ENCODE peak calls at places on chromosomes 5 and 9, in eight cellular contexts. One of them, this sample, is unnamed.

GRCh38 chr5:173016621-173017046 is 33.1 kb downstream of the ATP6V0E1 start:
- DNase-seq in Peyer's patch: no peak
- DNase-seq in psoas muscle: no peak
- DNase-seq in fibroblast of lung: peak
- DNase-seq in body of pancreas: peak
- DNase-seq in A673: no peak
- DNase-seq in HFFc6: peak
- DNase-seq in glutamatergic neuron: no peak
- DNase-seq in this sample: no peak

GRCh38 chr9:92947268-92948031 is at the start of gene FGD3:
- DNase-seq in psoas muscle: no peak
- DNase-seq in body of pancreas: peak
- DNase-seq in Peyer's patch: no peak
- DNase-seq in A673: peak
- DNase-seq in glutamatergic neuron: peak
- DNase-seq in HFFc6: no peak
- DNase-seq in fibroblast of lung: peak
- DNase-seq in this sample: no peak

GRCh38 chr9:88187631-88188030 is 49.4 kb upstream of the SPATA31C2 start:
- DNase-seq in body of pancreas: no peak
- DNase-seq in A673: peak
- DNase-seq in glutamatergic neuron: no peak
- DNase-seq in Peyer's patch: no peak
- DNase-seq in psoas muscle: no peak
- DNase-seq in HFFc6: peak
- DNase-seq in fibroblast of lung: no peak
- DNase-seq in this sample: no peak

GRCh38 chr9:111529787-111530186 is 4.8 kb downstream of the ZNF483 start:
- DNase-seq in fibroblast of lung: no peak
- DNase-seq in A673: peak
- DNase-seq in glutamatergic neuron: no peak
- DNase-seq in Peyer's patch: no peak
- DNase-seq in psoas muscle: no peak
- DNase-seq in body of pancreas: no peak
- DNase-seq in HFFc6: no peak
- DNase-seq in this sample: no peak

GRCh38 chr5:144003636-144004035 is 166.8 kb downstream of the YIPF5 start:
- DNase-seq in Peyer's patch: no peak
- DNase-seq in psoas muscle: no peak
- DNase-seq in HFFc6: no peak
- DNase-seq in fibroblast of lung: no peak
- DNase-seq in A673: no peak
- DNase-seq in glutamatergic neuron: no peak
- DNase-seq in body of pancreas: no peak
- DNase-seq in this sample: no peak

GRCh38 chr5:18220631-18221030 is 586.4 kb downstream of the TAF11L14 start:
- DNase-seq in glutamatergic neuron: no peak
- DNase-seq in psoas muscle: no peak
- DNase-seq in body of pancreas: no peak
- DNase-seq in HFFc6: no peak
- DNase-seq in fibroblast of lung: no peak
- DNase-seq in A673: peak
- DNase-seq in Peyer's patch: no peak
- DNase-seq in this sample: no peak

GRCh38 chr9:80789831-80790230 is 899.5 kb downstream of the TLE1 start:
- DNase-seq in body of pancreas: no peak
- DNase-seq in HFFc6: no peak
- DNase-seq in glutamatergic neuron: no peak
- DNase-seq in psoas muscle: no peak
- DNase-seq in A673: peak
- DNase-seq in fibroblast of lung: peak
- DNase-seq in Peyer's patch: no peak
- DNase-seq in this sample: no peak

GRCh38 chr5:68288756-68289134 is 73.2 kb downstream of the PIK3R1 start:
- DNase-seq in A673: no peak
- DNase-seq in glutamatergic neuron: no peak
- DNase-seq in body of pancreas: peak
- DNase-seq in psoas muscle: peak
- DNase-seq in fibroblast of lung: no peak
- DNase-seq in HFFc6: no peak
- DNase-seq in Peyer's patch: peak
- DNase-seq in this sample: no peak

GRCh38 chr5:93192107-93192506 is 388.9 kb downstream of the NR2F1-AS1 start:
- DNase-seq in HFFc6: peak
- DNase-seq in psoas muscle: no peak
- DNase-seq in body of pancreas: no peak
- DNase-seq in Peyer's patch: no peak
- DNase-seq in glutamatergic neuron: no peak
- DNase-seq in A673: no peak
- DNase-seq in fibroblast of lung: peak
- DNase-seq in this sample: no peak

GRCh38 chr5:139795074-139796001 is at the start of gene PSD2:
- DNase-seq in HFFc6: no peak
- DNase-seq in body of pancreas: peak
- DNase-seq in A673: peak
- DNase-seq in Peyer's patch: peak
- DNase-seq in glutamatergic neuron: peak
- DNase-seq in fibroblast of lung: peak
- DNase-seq in psoas muscle: peak
- DNase-seq in this sample: no peak

GRCh38 chr9:34575775-34576592 is 13.5 kb downstream of the CNTFR start:
- DNase-seq in psoas muscle: no peak
- DNase-seq in body of pancreas: no peak
- DNase-seq in A673: no peak
- DNase-seq in HFFc6: no peak
- DNase-seq in Peyer's patch: peak
- DNase-seq in glutamatergic neuron: no peak
- DNase-seq in fibroblast of lung: no peak
- DNase-seq in this sample: no peak

GRCh38 chr5:150601774-150602345 is 38.6 kb upstream of the SYNPO start:
- DNase-seq in HFFc6: no peak
- DNase-seq in A673: no peak
- DNase-seq in fibroblast of lung: no peak
- DNase-seq in Peyer's patch: peak
- DNase-seq in body of pancreas: no peak
- DNase-seq in glutamatergic neuron: no peak
- DNase-seq in psoas muscle: no peak
- DNase-seq in this sample: no peak

GRCh38 chr9:115035872-115036612 is 81.9 kb downstream of the TNC start:
- DNase-seq in Peyer's patch: no peak
- DNase-seq in fibroblast of lung: peak
- DNase-seq in glutamatergic neuron: no peak
- DNase-seq in HFFc6: no peak
- DNase-seq in A673: peak
- DNase-seq in body of pancreas: no peak
- DNase-seq in psoas muscle: no peak
- DNase-seq in this sample: peak

GRCh38 chr5:72210913-72211670 is 103.8 kb downstream of the MAP1B start:
- DNase-seq in HFFc6: peak
- DNase-seq in Peyer's patch: no peak
- DNase-seq in glutamatergic neuron: no peak
- DNase-seq in A673: no peak
- DNase-seq in body of pancreas: peak
- DNase-seq in psoas muscle: peak
- DNase-seq in fibroblast of lung: peak
- DNase-seq in this sample: no peak

GRCh38 chr9:111961011-111961410 is 64.4 kb downstream of the UGCG start:
- DNase-seq in fibroblast of lung: peak
- DNase-seq in body of pancreas: no peak
- DNase-seq in glutamatergic neuron: no peak
- DNase-seq in A673: no peak
- DNase-seq in HFFc6: no peak
- DNase-seq in psoas muscle: no peak
- DNase-seq in Peyer's patch: no peak
- DNase-seq in this sample: no peak

GRCh38 chr5:144467795-144468194 is 297.1 kb downstream of the KCTD16 start:
- DNase-seq in HFFc6: peak
- DNase-seq in A673: peak
- DNase-seq in psoas muscle: peak
- DNase-seq in Peyer's patch: no peak
- DNase-seq in body of pancreas: peak
- DNase-seq in fibroblast of lung: peak
- DNase-seq in glutamatergic neuron: no peak
- DNase-seq in this sample: no peak

GRCh38 chr5:132471006-132471907 is 19.3 kb downstream of the IRF1 start:
- DNase-seq in HFFc6: no peak
- DNase-seq in fibroblast of lung: no peak
- DNase-seq in Peyer's patch: peak
- DNase-seq in psoas muscle: no peak
- DNase-seq in A673: no peak
- DNase-seq in body of pancreas: peak
- DNase-seq in glutamatergic neuron: no peak
- DNase-seq in this sample: no peak

GRCh38 chr5:132467292-132467984 is 23.1 kb downstream of the IRF1 start:
- DNase-seq in A673: no peak
- DNase-seq in psoas muscle: no peak
- DNase-seq in body of pancreas: no peak
- DNase-seq in glutamatergic neuron: no peak
- DNase-seq in HFFc6: no peak
- DNase-seq in Peyer's patch: peak
- DNase-seq in fibroblast of lung: no peak
- DNase-seq in this sample: no peak

GRCh38 chr5:132468665-132469379 is 21.8 kb downstream of the IRF1 start:
- DNase-seq in fibroblast of lung: no peak
- DNase-seq in body of pancreas: no peak
- DNase-seq in glutamatergic neuron: no peak
- DNase-seq in HFFc6: no peak
- DNase-seq in psoas muscle: no peak
- DNase-seq in A673: no peak
- DNase-seq in Peyer's patch: peak
- DNase-seq in this sample: no peak

GRCh38 chr5:132470596-132470995 is 20.0 kb downstream of the IRF1 start:
- DNase-seq in A673: no peak
- DNase-seq in fibroblast of lung: no peak
- DNase-seq in body of pancreas: no peak
- DNase-seq in HFFc6: no peak
- DNase-seq in psoas muscle: no peak
- DNase-seq in glutamatergic neuron: no peak
- DNase-seq in Peyer's patch: peak
- DNase-seq in this sample: no peak

GRCh38 chr5:132469380-132470372 is 20.9 kb downstream of the IRF1 start:
- DNase-seq in fibroblast of lung: no peak
- DNase-seq in glutamatergic neuron: no peak
- DNase-seq in psoas muscle: no peak
- DNase-seq in HFFc6: no peak
- DNase-seq in A673: no peak
- DNase-seq in Peyer's patch: peak
- DNase-seq in body of pancreas: no peak
- DNase-seq in this sample: no peak
- TF ChIP-seq CTCF in fibroblast of lung: no peak
- TF ChIP-seq CTCF in glutamatergic neuron: no peak
- TF ChIP-seq CTCF in psoas muscle: no peak
- TF ChIP-seq CTCF in HFFc6: peak
- TF ChIP-seq CTCF in A673: no peak
- TF ChIP-seq CTCF in Peyer's patch: peak
- TF ChIP-seq CTCF in body of pancreas: no peak
- TF ChIP-seq CTCF in this sample: no peak

GRCh38 chr9:79471577-79472543 is 99.9 kb upstream of the TLE4 start:
- DNase-seq in Peyer's patch: no peak
- DNase-seq in A673: peak
- DNase-seq in psoas muscle: peak
- DNase-seq in body of pancreas: peak
- DNase-seq in fibroblast of lung: peak
- DNase-seq in HFFc6: peak
- DNase-seq in glutamatergic neuron: no peak
- DNase-seq in this sample: no peak
- TF ChIP-seq CTCF in Peyer's patch: no peak
- TF ChIP-seq CTCF in A673: peak
- TF ChIP-seq CTCF in psoas muscle: peak
- TF ChIP-seq CTCF in body of pancreas: peak
- TF ChIP-seq CTCF in fibroblast of lung: peak
- TF ChIP-seq CTCF in HFFc6: peak
- TF ChIP-seq CTCF in glutamatergic neuron: no peak
- TF ChIP-seq CTCF in this sample: no peak

GRCh38 chr5:155150012-155150411 is 136.5 kb downstream of the KIF4B start:
- DNase-seq in HFFc6: no peak
- DNase-seq in A673: peak
- DNase-seq in Peyer's patch: no peak
- DNase-seq in fibroblast of lung: no peak
- DNase-seq in body of pancreas: no peak
- DNase-seq in glutamatergic neuron: no peak
- DNase-seq in psoas muscle: no peak
- DNase-seq in this sample: no peak

GRCh38 chr5:155144956-155145355 is 131.4 kb downstream of the KIF4B start:
- DNase-seq in body of pancreas: no peak
- DNase-seq in Peyer's patch: no peak
- DNase-seq in HFFc6: no peak
- DNase-seq in A673: no peak
- DNase-seq in glutamatergic neuron: no peak
- DNase-seq in psoas muscle: no peak
- DNase-seq in fibroblast of lung: no peak
- DNase-seq in this sample: no peak

GRCh38 chr5:155148694-155149093 is 135.1 kb downstream of the KIF4B start:
- DNase-seq in psoas muscle: no peak
- DNase-seq in Peyer's patch: no peak
- DNase-seq in HFFc6: no peak
- DNase-seq in glutamatergic neuron: no peak
- DNase-seq in fibroblast of lung: no peak
- DNase-seq in body of pancreas: no peak
- DNase-seq in A673: no peak
- DNase-seq in this sample: no peak

DNA sequence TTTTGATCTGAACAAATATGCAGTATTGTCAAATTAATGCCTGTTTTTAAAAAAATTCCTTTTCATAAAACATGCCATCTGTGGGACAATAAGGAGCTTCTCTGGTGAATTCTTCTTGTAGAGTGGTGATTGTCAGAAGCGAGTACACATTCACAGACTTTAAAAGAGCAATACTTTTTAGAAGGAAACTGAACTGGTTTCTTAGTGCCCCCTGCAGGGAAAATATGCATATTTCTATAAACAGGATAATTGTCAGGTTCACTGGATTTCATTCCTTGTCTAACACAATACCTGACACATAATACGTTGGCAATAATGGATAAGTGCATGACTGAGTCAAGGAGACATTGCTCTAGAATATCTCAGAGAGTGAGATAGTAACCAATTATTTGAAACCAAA is 133.7 kb downstream of the KIF4B start:
- DNase-seq in HFFc6: peak
- DNase-seq in psoas muscle: no peak
- DNase-seq in Peyer's patch: no peak
- DNase-seq in body of pancreas: no peak
- DNase-seq in fibroblast of lung: no peak
- DNase-seq in A673: peak
- DNase-seq in glutamatergic neuron: no peak
- DNase-seq in this sample: no peak
- TF ChIP-seq CTCF in HFFc6: peak
- TF ChIP-seq CTCF in psoas muscle: no peak
- TF ChIP-seq CTCF in Peyer's patch: peak
- TF ChIP-seq CTCF in body of pancreas: peak
- TF ChIP-seq CTCF in fibroblast of lung: no peak
- TF ChIP-seq CTCF in A673: peak
- TF ChIP-seq CTCF in glutamatergic neuron: no peak
- TF ChIP-seq CTCF in this sample: no peak

DNA sequence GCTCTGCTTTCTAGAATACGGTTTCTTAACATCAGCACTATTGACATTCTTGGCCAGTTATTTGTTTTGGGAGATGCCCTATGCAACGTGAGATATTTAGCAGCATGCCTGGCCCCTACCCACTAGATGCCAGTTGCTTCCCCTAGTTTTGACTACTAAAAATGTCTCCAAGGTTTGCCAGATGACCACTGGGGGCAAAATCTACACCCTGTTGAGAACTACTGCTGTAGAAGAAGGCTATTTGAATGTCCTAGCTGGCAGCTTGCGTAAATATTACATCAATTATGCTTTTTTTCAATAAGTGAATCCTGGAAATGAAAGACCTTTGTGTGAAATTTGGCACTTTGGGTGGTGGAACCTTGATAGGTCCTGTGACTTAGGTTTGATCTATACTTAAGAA is 5.0 kb downstream of the NCBP1 start:
- DNase-seq in body of pancreas: no peak
- DNase-seq in Peyer's patch: no peak
- DNase-seq in psoas muscle: no peak
- DNase-seq in fibroblast of lung: no peak
- DNase-seq in glutamatergic neuron: no peak
- DNase-seq in A673: peak
- DNase-seq in HFFc6: no peak
- DNase-seq in this sample: no peak
- TF ChIP-seq CTCF in body of pancreas: no peak
- TF ChIP-seq CTCF in Peyer's patch: no peak
- TF ChIP-seq CTCF in psoas muscle: no peak
- TF ChIP-seq CTCF in fibroblast of lung: no peak
- TF ChIP-seq CTCF in glutamatergic neuron: peak
- TF ChIP-seq CTCF in A673: peak
- TF ChIP-seq CTCF in HFFc6: peak
- TF ChIP-seq CTCF in this sample: no peak

This sample was measured in CD14-positive monocyte.